ENCODE peak calls at places on chromosome 16, in seven cellular contexts. R is activated B cell treated with CpG ODN at 0.5 μM for 24 hours, N is GM12878, P is Panc1, S is gastrocnemius medialis, I is omental fat pad, X is GM23338. K is an unnamed sample.

GRCh38 chr16:15457958-15458357 is 23.6 kb downstream of the BMERB1 start:
- ATAC-seq in X (no peak), P (no peak), R (no peak), S (peak), N (no peak), I (no peak), K (no peak)

GRCh38 chr16:2692948-2693651 is 10.8 kb downstream of the KCTD5 start:
- ATAC-seq in P (peak), N (peak), R (no peak), I (no peak), S (peak), X (peak), K (peak)

GRCh38 chr16:82282662-82283061 is 112.6 kb upstream of the MPHOSPH6 start:
- ATAC-seq in I (no peak), X (no peak), R (no peak), N (no peak), S (no peak), P (no peak), K (no peak)

GRCh38 chr16:87086156-87086555 is 231.0 kb downstream of the C16orf95 start:
- ATAC-seq in I (no peak), P (no peak), N (no peak), X (no peak), S (no peak), R (no peak), K (no peak)

GRCh38 chr16:15502041-15502725 is 67.8 kb downstream of the BMERB1 start:
- ATAC-seq in N (no peak), I (peak), S (peak), R (no peak), X (no peak), P (peak), K (peak)

GRCh38 chr16:72224260-72224768 is 52.4 kb upstream of the PMFBP1 start:
- ATAC-seq in X (no peak), P (no peak), N (no peak), I (no peak), S (no peak), R (no peak), K (no peak)

GRCh38 chr16:19075511-19075910 is 8.1 kb downstream of the COQ7 start:
- ATAC-seq in R (no peak), X (no peak), N (no peak), P (no peak), I (no peak), S (no peak), K (no peak)

GRCh38 chr16:81371106-81371505 is 56.3 kb downstream of the GAN start:
- ATAC-seq in S (no peak), P (no peak), N (no peak), X (no peak), R (no peak), I (no peak), K (no peak)

GRCh38 chr16:28309811-28310311 is 17.5 kb downstream of the SBK1 start:
- ATAC-seq in S (no peak), R (peak), X (no peak), P (no peak), I (no peak), N (peak), K (no peak)

GRCh38 chr16:57013268-57013667 is 23.9 kb downstream of the NLRC5 start:
- ATAC-seq in N (no peak), I (no peak), P (no peak), X (no peak), R (no peak), S (no peak), K (no peak)

GRCh38 chr16:86740817-86741799 is 162.8 kb downstream of the FOXL1 start:
- ATAC-seq in N (no peak), R (no peak), P (peak), S (peak), I (no peak), X (peak), K (peak)

GRCh38 chr16:85535352-85536072 is 77.6 kb upstream of the GSE1 start:
- ATAC-seq in N (no peak), P (no peak), S (no peak), X (no peak), I (no peak), R (no peak), K (peak)

GRCh38 chr16:3698941-3699340 is 18.4 kb downstream of the TRAP1 start:
- ATAC-seq in R (no peak), S (no peak), P (peak), I (no peak), X (no peak), N (no peak), K (no peak)

GRCh38 chr16:73215482-73216377 is 167.8 kb upstream of the ZFHX3 start:
- ATAC-seq in X (no peak), P (no peak), R (no peak), S (peak), N (no peak), I (no peak), K (peak)

GRCh38 chr16:3028716-3029319 is 5.0 kb downstream of the THOC6 start:
- ATAC-seq in I (no peak), N (no peak), S (no peak), P (no peak), R (no peak), X (no peak), K (no peak)

GRCh38 chr16:69393898-69394849 is 8.4 kb upstream of the TERF2 start:
- ATAC-seq in X (no peak), P (no peak), I (no peak), S (no peak), N (no peak), R (no peak), K (no peak)

GRCh38 chr16:24753437-24753836 is 24.0 kb downstream of the TNRC6A start:
- ATAC-seq in P (no peak), R (peak), X (no peak), S (no peak), I (no peak), N (no peak), K (no peak)

GRCh38 chr16:23960081-23960499 is 124.3 kb downstream of the PRKCB start:
- ATAC-seq in X (no peak), N (peak), I (no peak), S (no peak), P (no peak), R (peak), K (no peak)

GRCh38 chr16:24869033-24869432 is 23.3 kb downstream of the SLC5A11 start:
- ATAC-seq in N (no peak), S (no peak), P (peak), X (no peak), R (no peak), I (no peak), K (no peak)

GRCh38 chr16:85172465-85173071 is 60.3 kb upstream of the CIBAR2 start:
- ATAC-seq in R (no peak), X (peak), S (peak), N (peak), I (no peak), P (peak), K (no peak)

GRCh38 chr16:4183258-4184037 is 58.4 kb downstream of the SRL start:
- ATAC-seq in P (peak), N (peak), I (peak), R (peak), X (peak), S (peak), K (peak)

GRCh38 chr16:70160821-70161220 is 12.8 kb upstream of the CLEC18C start:
- ATAC-seq in R (no peak), S (no peak), I (no peak), P (no peak), N (no peak), X (no peak), K (no peak)

GRCh38 chr16:81106826-81107503 is 10.8 kb upstream of the GCSH start:
- ATAC-seq in R (no peak), X (no peak), N (peak), I (no peak), P (peak), S (no peak), K (no peak)

GRCh38 chr16:81447383-81448101 is 2.9 kb downstream of the CMIP start:
- ATAC-seq in S (no peak), I (no peak), X (peak), P (peak), R (no peak), N (no peak), K (no peak)

GRCh38 chr16:70646260-70647241 is at the start of gene IL34:
- ATAC-seq in I (no peak), R (no peak), N (peak), X (no peak), S (peak), P (no peak), K (peak)

GRCh38 chr16:53152321-53152720 is 97.5 kb downstream of the CHD9 start:
- ATAC-seq in S (peak), I (no peak), R (no peak), P (no peak), X (peak), N (peak), K (no peak)

GRCh38 chr16:70304892-70305448 is 6.0 kb downstream of the DDX19B start:
- ATAC-seq in N (peak), X (no peak), P (no peak), S (no peak), I (no peak), R (no peak), K (no peak)

GRCh38 chr16:57104706-57105105 is 12.3 kb downstream of the CPNE2 start:
- ATAC-seq in I (no peak), N (peak), R (no peak), X (no peak), S (no peak), P (no peak), K (no peak)

GRCh38 chr16:53708490-53708889 is 4.5 kb downstream of the FTO start:
- ATAC-seq in N (no peak), R (no peak), P (no peak), S (no peak), X (no peak), I (no peak), K (no peak)

GRCh38 chr16:81544691-81545365 is 100.2 kb downstream of the CMIP start:
- ATAC-seq in I (no peak), N (no peak), P (no peak), R (peak), X (peak), S (no peak), K (no peak)

GRCh38 chr16:65909310-65910050 is 457.0 kb upstream of the CDH5 start:
- ATAC-seq in I (no peak), P (no peak), N (no peak), R (no peak), X (no peak), S (no peak), K (no peak)

GRCh38 chr16:8944113-8944765 is 19.5 kb downstream of the USP7 start:
- ATAC-seq in P (no peak), I (no peak), R (peak), N (peak), S (no peak), X (peak), K (no peak)

GRCh38 chr16:3152273-3153076 is 17.6 kb downstream of the ZNF213 start:
- ATAC-seq in R (peak), P (peak), S (peak), I (peak), X (peak), N (peak), K (peak)

GRCh38 chr16:19528666-19529065 is 4.9 kb downstream of the CCP110 start:
- ATAC-seq in R (no peak), X (no peak), I (no peak), S (no peak), P (no peak), N (no peak), K (no peak)

GRCh38 chr16:50712568-50712914 is 19.1 kb downstream of the NOD2 start:
- ATAC-seq in S (no peak), I (no peak), P (no peak), X (no peak), R (no peak), N (no peak), K (no peak)

GRCh38 chr16:22874394-22874793 is 60.4 kb downstream of the HS3ST2 start:
- ATAC-seq in S (no peak), P (no peak), N (no peak), X (no peak), R (no peak), I (no peak), K (no peak)

GRCh38 chr16:68901910-68902309 is 58.6 kb downstream of the TANGO6 start:
- ATAC-seq in N (no peak), R (no peak), I (no peak), S (no peak), P (no peak), X (peak), K (peak)

GRCh38 chr16:2493608-2494007 is 18.7 kb downstream of the TBC1D24 start:
- ATAC-seq in S (no peak), R (no peak), X (no peak), P (no peak), N (no peak), I (no peak), K (no peak)

GRCh38 chr16:2816751-2817495 is at the start of gene PRSS21:
- ATAC-seq in R (no peak), X (peak), P (no peak), I (no peak), S (no peak), N (peak), K (no peak)

GRCh38 chr16:50425044-50425443 is 56.3 kb upstream of the BRD7 start:
- ATAC-seq in P (no peak), X (no peak), I (no peak), N (no peak), S (no peak), R (no peak), K (no peak)

DNA sequence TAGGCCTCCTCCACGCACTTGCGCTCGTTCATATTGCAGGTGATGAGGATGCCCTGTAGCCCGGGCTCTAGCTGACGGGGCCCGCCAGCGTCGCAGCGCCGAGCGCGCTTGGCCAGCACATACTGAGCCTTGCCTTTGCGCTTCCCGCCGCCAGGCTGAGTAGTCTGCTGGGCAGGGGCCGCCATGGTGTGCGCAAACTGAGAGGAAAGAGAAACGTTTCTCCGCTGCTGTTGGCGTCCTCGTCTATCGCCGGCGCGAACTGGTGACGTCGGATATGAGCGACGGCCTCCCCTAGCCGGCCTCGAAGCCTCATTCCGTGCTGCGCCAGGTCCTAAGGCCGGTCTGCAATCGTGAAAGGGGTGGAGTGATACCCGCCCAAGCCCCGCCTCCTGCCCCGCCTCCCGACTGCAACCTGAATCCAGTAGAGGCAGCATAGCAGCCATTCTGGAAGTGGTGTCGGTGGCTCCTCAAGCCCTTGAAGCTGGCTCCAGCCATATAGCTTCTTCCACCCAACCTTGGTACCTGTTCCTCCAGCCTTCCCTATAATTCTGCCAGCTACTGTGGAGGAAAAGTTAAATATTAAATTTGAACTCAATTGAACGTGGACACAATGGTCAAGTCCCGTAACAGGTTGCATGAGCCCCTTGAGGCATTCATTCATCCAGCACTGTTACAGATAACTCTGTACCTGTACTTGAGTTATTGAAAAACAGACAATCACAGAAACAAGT is at the start of gene THUMPD1:
- ATAC-seq in I (peak), R (peak), S (peak), X (peak), P (peak), N (peak), K (peak)
- TF ChIP-seq CTCF in I (no peak), R (no peak), S (peak), X (no peak), P (peak), N (peak), K (no peak)

DNA sequence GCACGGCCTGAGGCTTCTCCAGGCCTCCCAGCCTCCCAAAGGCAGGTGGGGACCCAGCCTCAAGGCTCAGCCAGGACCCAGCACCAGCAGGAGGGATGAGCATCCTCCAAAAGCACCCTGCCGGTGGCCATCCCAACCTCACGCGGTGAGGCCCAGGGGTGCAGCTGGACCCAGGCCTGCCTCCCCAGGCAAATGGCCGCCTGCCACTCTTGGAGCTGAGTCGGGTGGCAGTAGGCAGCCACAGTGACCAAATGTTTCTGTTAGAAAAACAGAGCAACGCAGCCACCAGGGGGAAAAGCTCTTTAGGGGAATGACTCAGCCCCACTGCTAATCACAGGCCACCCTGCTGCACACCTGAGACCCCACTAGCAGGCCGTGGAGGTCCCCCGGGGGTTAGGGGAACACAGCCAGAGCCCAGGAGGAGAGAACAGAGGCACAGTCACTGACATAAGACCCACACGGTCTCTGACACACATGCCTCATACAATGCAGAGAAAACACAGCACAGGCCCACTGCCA is 12.5 kb downstream of the BCAR1 start:
- ATAC-seq in S (peak), P (peak), R (no peak), I (peak), N (peak), X (peak), K (peak)
- TF ChIP-seq CTCF in S (peak), P (no peak), R (no peak), I (no peak), N (peak), X (peak), K (peak)

GRCh38 chr16:88722784-88723506 is 16.6 kb downstream of the CTU2 start:
- ATAC-seq in X (peak), S (no peak), R (no peak), I (no peak), P (no peak), N (no peak), K (no peak)
- TF ChIP-seq CTCF in X (no peak), S (no peak), R (no peak), I (no peak), P (no peak), N (no peak), K (no peak)

DNA sequence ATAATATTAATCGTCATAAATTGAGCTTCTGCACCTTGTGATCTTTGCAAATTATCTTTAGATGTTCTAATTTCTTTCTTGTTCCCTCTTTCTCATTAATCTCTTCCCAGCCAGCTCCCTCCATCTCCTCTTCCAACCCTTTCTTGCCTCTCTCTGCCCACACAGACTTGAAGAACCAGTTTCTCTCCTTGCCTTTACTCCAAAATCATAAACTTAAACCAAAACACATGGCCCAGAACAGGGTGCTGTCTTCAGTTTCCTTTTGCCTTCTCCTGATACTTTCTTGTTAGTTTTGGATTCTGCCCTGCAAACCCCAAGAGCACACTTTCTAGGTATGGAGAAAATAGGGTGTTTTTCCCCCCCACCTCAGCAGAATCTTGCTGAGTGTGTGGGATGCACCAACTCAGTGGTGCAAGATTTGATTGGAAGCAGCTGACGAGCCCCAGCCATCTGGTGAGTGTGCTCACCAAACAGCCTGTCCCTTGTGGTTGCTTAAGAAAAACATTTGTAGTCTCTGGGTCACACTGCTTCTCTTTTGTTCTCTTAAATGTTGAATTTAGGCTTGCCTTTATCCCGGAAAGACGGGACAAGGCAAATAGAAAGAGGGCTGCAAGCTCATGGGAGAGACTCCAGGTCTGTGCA is 175.8 kb upstream of the MAF start:
- ATAC-seq in S (peak), I (no peak), N (no peak), R (no peak), X (peak), P (no peak), K (peak)
- TF ChIP-seq CTCF in S (no peak), I (no peak), N (no peak), R (no peak), X (no peak), P (no peak), K (no peak)

DNA sequence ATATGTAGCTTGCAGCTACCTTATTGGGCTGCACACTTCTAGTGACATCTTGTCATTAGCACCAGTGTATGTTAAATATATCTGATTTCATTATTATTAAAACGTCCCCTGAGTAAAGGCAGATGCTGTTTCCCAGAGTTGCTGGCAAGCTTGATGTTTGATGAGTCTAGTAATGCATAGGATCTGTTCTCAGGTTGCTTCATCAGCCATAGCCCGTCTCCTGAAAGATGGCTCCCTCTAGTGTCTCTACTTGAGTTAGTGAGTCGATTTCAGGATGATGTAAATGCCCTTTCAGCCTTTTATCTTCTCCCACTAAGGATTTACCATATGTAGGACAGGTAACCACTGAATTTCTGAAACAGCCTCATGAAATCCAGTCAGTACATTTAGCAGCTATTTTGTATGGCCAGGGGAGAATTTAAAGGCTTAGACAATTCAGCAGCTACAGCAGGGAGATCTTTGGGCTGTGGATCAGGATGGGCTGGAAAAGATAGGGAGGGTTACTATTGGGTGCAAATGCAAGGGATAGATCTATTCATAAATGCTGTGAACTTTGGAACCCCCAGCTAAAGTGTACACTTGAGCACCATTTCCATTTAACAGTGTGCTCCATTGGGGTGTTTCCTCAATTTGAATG is 376.3 kb downstream of the CNTNAP4 start:
- ATAC-seq in N (peak), I (peak), X (peak), S (no peak), R (no peak), P (peak), K (no peak)
- TF ChIP-seq CTCF in N (peak), I (no peak), X (peak), S (no peak), R (no peak), P (peak), K (no peak)

GRCh38 chr16:11384184-11384955 is 39.1 kb downstream of the RMI2 start:
- ATAC-seq in S (no peak), R (no peak), I (no peak), X (no peak), N (no peak), P (no peak), K (no peak)

GRCh38 chr16:11386054-11386680 is 40.9 kb downstream of the RMI2 start:
- ATAC-seq in I (no peak), N (peak), R (no peak), P (no peak), X (no peak), S (no peak), K (no peak)

GRCh38 chr16:11389083-11389482 is 43.8 kb downstream of the RMI2 start:
- ATAC-seq in X (no peak), S (no peak), R (no peak), I (no peak), P (no peak), N (no peak), K (no peak)

GRCh38 chr16:11384956-11385586 is 39.8 kb downstream of the RMI2 start:
- ATAC-seq in S (no peak), N (no peak), R (no peak), P (no peak), X (no peak), I (no peak), K (no peak)

GRCh38 chr16:11386791-11387546 is 41.7 kb downstream of the RMI2 start:
- ATAC-seq in I (no peak), P (peak), S (peak), N (peak), X (peak), R (peak), K (peak)
- TF ChIP-seq CTCF in I (no peak), P (no peak), S (peak), N (peak), X (peak), R (no peak), K (no peak)

K was measured in gastroesophageal sphincter.